ENCODE peak calls at places on chromosomes 6 and 20, in eight cellular contexts. V is HCT116, F is K562, X is SK-N-SH, U is Panc1, G is A549, R is GM12878, H is HL-60. N is an unnamed sample.

GRCh38 chr6:101391772-101392560 is 1.5 kb upstream of the GRIK2 start:
- DNase-seq in F (no peak), G (no peak), V (no peak), U (no peak), H (no peak), X (no peak), R (no peak), N (peak)

GRCh38 chr6:149862901-149863595 is 1.1 kb downstream of the LRP11 start:
- DNase-seq in H (peak), G (no peak), F (peak), V (no peak), U (no peak), X (peak), R (no peak), N (peak)

GRCh38 chr20:51451484-51451883 is 91.0 kb downstream of the NFATC2 start:
- DNase-seq in G (no peak), R (no peak), F (no peak), H (no peak), U (no peak), X (no peak), V (no peak), N (no peak)

GRCh38 chr6:113466526-113466925 is 390.6 kb upstream of the MARCKS start:
- DNase-seq in H (no peak), U (no peak), X (no peak), G (no peak), F (no peak), R (no peak), V (no peak), N (no peak)

GRCh38 chr20:12847862-12848261 is 160.9 kb upstream of the SPTLC3 start:
- DNase-seq in U (no peak), V (no peak), X (no peak), H (no peak), F (no peak), G (no peak), R (no peak), N (peak)

GRCh38 chr20:51195419-51195901 is 172.6 kb upstream of the KCNG1 start:
- DNase-seq in U (no peak), R (no peak), X (no peak), V (no peak), G (no peak), F (no peak), H (no peak), N (no peak)

GRCh38 chr6:105184921-105185320 is 5.1 kb upstream of the POPDC3 start:
- DNase-seq in U (no peak), G (no peak), V (no peak), H (no peak), R (no peak), F (no peak), X (no peak), N (no peak)

GRCh38 chr20:22825076-22825475 is 210.0 kb upstream of the SSTR4 start:
- DNase-seq in R (no peak), X (no peak), G (no peak), U (no peak), H (no peak), V (no peak), F (no peak), N (no peak)

GRCh38 chr20:46012926-46013825 is 4.5 kb downstream of the MMP9 start:
- DNase-seq in H (peak), F (no peak), U (no peak), R (no peak), G (no peak), X (peak), V (no peak), N (no peak)

GRCh38 chr20:46011631-46012482 is 3.1 kb downstream of the MMP9 start:
- DNase-seq in R (no peak), X (peak), H (peak), F (peak), G (peak), V (peak), U (no peak), N (peak)

GRCh38 chr20:46013826-46014516 is 5.3 kb downstream of the MMP9 start:
- DNase-seq in V (peak), X (peak), F (peak), H (peak), G (peak), U (no peak), R (no peak), N (peak)

GRCh38 chr20:46017272-46017671 is 8.6 kb downstream of the MMP9 start:
- DNase-seq in X (no peak), G (no peak), V (no peak), F (no peak), U (no peak), R (no peak), H (no peak), N (no peak)

GRCh38 chr20:46014517-46015396 is 6.0 kb downstream of the MMP9 start:
- DNase-seq in X (no peak), G (no peak), H (no peak), U (no peak), R (no peak), V (no peak), F (no peak), N (no peak)
- TF ChIP-seq CTCF in X (no peak), G (no peak), H (no peak), U (no peak), R (no peak), V (no peak), F (no peak), N (no peak)

DNA sequence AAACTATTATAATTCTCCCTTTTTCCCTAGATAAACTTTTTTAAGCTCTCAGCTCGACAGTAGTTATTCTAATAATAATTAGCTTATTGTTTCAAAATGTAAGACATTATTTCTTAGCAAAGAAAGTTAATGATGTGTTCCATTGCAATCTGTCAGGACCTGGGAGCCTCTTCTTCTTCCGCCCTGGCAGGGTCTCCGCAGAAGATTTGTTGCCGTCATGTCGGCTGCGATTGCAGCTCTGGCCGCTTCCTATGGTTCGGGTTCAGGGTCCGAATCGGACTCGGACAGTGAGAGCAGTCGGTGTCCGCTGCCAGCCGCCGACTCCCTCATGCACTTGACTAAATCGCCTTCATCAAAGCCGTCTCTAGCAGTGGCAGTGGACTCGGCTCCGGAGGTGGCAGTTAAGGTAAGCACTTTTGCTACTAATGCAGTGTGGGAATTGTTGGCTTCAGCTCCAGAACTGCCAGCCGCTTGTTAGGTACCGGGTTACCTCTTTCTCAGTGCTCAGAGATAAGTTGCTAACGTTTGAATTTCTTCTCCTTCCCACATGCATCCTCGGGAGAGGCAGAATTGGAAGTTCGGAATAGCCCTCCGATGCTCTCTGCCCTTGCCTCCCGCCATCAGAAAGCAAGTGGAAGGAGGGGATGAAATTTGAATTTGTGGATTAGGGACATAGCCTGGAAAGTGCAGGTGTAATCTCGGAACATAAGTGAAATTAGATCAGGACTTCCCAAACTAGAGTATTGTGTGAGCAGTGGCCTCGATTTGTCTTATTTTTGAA is at the start of gene CDC40:
- DNase-seq in U (no peak), F (peak), G (peak), X (peak), R (no peak), H (peak), V (no peak), N (no peak)
- TF ChIP-seq REST in U (no peak), F (no peak), G (no peak), X (no peak), R (no peak), H (no peak), V (no peak), N (no peak)

GRCh38 chr6:31795616-31796298 is at the start of gene VARS1:
- DNase-seq in R (peak), H (peak), G (peak), F (peak), X (peak), U (no peak), V (peak), N (peak)
- TF ChIP-seq CTCF in R (peak), H (peak), G (peak), F (peak), X (peak), U (peak), V (peak), N (peak)

DNA sequence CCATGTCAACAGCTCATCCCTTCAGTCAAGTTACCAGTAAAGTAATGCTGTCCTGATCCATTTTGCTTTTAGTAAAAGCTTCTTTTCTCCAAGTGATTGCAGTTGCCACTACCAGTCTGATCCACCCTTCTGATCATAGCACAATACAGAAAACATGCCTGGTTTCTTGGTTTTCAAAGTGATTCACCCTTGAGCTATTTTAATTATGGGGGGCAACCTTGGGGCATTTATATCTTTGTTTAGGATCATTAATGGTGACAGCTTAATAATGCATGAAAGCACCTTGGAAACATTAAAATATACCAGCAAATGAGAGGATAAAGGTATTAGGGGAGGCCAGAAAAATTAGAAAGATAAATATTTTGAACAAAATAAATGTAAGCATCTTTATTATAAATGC is 38.3 kb downstream of the LRRC1 start:
- DNase-seq in H (no peak), V (no peak), R (no peak), F (no peak), X (no peak), U (no peak), G (no peak), N (no peak)
- TF ChIP-seq REST in H (no peak), V (no peak), R (no peak), F (no peak), X (no peak), U (no peak), G (no peak), N (no peak)

N was measured in GM23338.